ENCODE peak calls at places on chromosomes 6 and 20, in four cellular contexts. F is GM23248, I is hepatocyte, C is HepG2. V is an unnamed sample.

GRCh38 chr6:68364276-68364785 is 270.8 kb upstream of the ADGRB3 start:
- DNase-seq in F (no peak), C (no peak), I (no peak), V (no peak)

GRCh38 chr6:15956205-15957106 is 172.4 kb upstream of the MYLIP start:
- DNase-seq in C (peak), F (no peak), I (peak), V (no peak)

GRCh38 chr6:68044264-68044663 is 590.8 kb upstream of the ADGRB3 start:
- DNase-seq in C (no peak), I (no peak), F (no peak), V (no peak)

GRCh38 chr6:121897337-121897760 is 461.9 kb downstream of the GJA1 start:
- DNase-seq in C (no peak), I (no peak), F (peak), V (peak)

GRCh38 chr20:13788167-13788834 is 3.5 kb downstream of the NDUFAF5 start:
- DNase-seq in C (peak), I (peak), F (peak), V (peak)

GRCh38 chr20:59690101-59690500 is 85.8 kb downstream of the PHACTR3 start:
- DNase-seq in C (no peak), F (no peak), I (no peak), V (no peak)

GRCh38 chr20:957544-957943 is 41.4 kb upstream of the ANGPT4 start:
- DNase-seq in I (no peak), F (peak), C (no peak), V (no peak)

GRCh38 chr6:31952140-31952805 is 6.4 kb downstream of the CFB start:
- DNase-seq in I (peak), F (peak), C (peak), V (peak)

GRCh38 chr20:7003598-7003997 is 236.1 kb downstream of the BMP2 start:
- DNase-seq in F (no peak), I (no peak), C (no peak), V (peak)

GRCh38 chr20:57913156-57913930 is 203.5 kb upstream of the PMEPA1 start:
- DNase-seq in I (no peak), F (no peak), C (no peak), V (no peak)

GRCh38 chr20:39309458-39309857 is 347.3 kb downstream of the DHX35 start:
- DNase-seq in F (no peak), I (no peak), C (no peak), V (no peak)

GRCh38 chr6:139265512-139266190 is 26.1 kb downstream of the TXLNB start:
- DNase-seq in F (no peak), C (no peak), I (no peak), V (no peak)

GRCh38 chr6:149925974-149926777 is 3.3 kb upstream of the RAET1G start:
- DNase-seq in C (peak), I (peak), F (peak), V (peak)

GRCh38 chr6:123810214-123810613 is 6.5 kb downstream of the NKAIN2 start:
- DNase-seq in C (no peak), I (no peak), F (no peak), V (no peak)

DNA sequence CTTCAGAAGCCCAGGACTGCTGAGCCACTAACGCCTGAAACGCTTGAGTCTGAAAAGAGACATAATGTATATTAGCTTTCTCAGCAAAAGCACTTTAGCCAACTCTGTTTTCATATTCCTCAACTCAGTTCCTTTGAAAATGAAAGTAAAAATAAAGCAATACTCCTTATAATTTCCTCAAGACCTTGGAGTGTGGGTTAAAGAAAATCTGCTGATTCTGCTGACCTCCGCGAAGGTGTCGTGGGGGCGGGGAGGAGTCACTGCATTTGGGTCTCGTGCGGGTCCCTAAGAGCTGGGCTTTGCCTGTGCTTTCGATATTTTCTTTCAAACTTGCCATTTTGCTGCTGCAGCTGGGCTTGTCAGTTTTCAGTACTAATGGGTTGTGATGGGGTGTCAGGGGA is 142.2 kb upstream of the ARID1B start:
- DNase-seq in I (no peak), F (no peak), C (no peak), V (no peak)
- H3K4me2 ChIP-seq in I (peak), F (no peak), C (no peak), V (no peak)

GRCh38 chr6:158815379-158815724 is 3.8 kb downstream of the EZR start:
- DNase-seq in C (peak), I (no peak), F (no peak), V (no peak)

GRCh38 chr6:158812611-158813010 is 6.6 kb downstream of the EZR start:
- DNase-seq in F (no peak), I (no peak), C (no peak), V (no peak)

GRCh38 chr6:158815915-158816314 is 3.3 kb downstream of the EZR start:
- DNase-seq in F (no peak), C (no peak), I (no peak), V (no peak)

GRCh38 chr6:158810149-158811095 is 8.7 kb downstream of the EZR start:
- DNase-seq in F (no peak), C (no peak), I (no peak), V (no peak)

GRCh38 chr6:158813032-158813431 is 6.1 kb downstream of the EZR start:
- DNase-seq in F (no peak), C (no peak), I (no peak), V (no peak)
- H3K4me3 ChIP-seq in F (no peak), C (no peak), I (no peak), V (no peak)

GRCh38 chr6:154732824-154733609 is at the start of gene SCAF8:
- DNase-seq in C (peak), F (peak), I (peak), V (peak)
- TF ChIP-seq EZH2 in C (no peak), F (no peak), I (no peak), V (no peak)

GRCh38 chr6:108175592-108176279 is 9.9 kb downstream of the NR2E1 start:
- DNase-seq in F (no peak), I (no peak), C (no peak), V (no peak)
- H3K4me2 ChIP-seq in F (no peak), I (peak), C (peak), V (peak)